ENCODE peak calls at places on chromosomes 11 and 22, in nine cellular contexts. P is fibroblast of villous mesenchyme, W is GOT3, G is Right ventricle myocardium superior, U is LoVo, Y is hepatic stellate cell, C is occipital lobe, T is AG10803, O is osteocyte. D is an unnamed sample.

GRCh38 chr22:35596821-35597220 is 20.3 kb downstream of the MB start:
- DNase-seq in T (no peak), W (no peak), U (no peak), C (no peak), O (no peak), G (peak; percentile 86), P (no peak), Y (no peak), D (no peak)

GRCh38 chr11:13883042-13883441 is 79.5 kb upstream of the SPON1 start:
- DNase-seq in U (no peak), Y (no peak), O (no peak), W (no peak), C (no peak), G (no peak), P (no peak), T (no peak), D (no peak)

GRCh38 chr22:44424131-44424711 is 73.8 kb downstream of the RTL6 start:
- DNase-seq in P (no peak), C (no peak), T (no peak), U (no peak), Y (no peak), W (no peak), G (no peak), O (no peak), D (no peak)

GRCh38 chr11:60915250-60915914 is 1.4 kb downstream of the TMEM109 start:
- DNase-seq in T (peak; percentile 65), Y (peak; percentile 78), O (no peak), P (peak; percentile 48), U (peak; percentile 67), C (no peak), G (peak; percentile 75), W (no peak), D (no peak)

GRCh38 chr11:121762820-121763219 is 310.1 kb upstream of the SORL1-AS1 start:
- DNase-seq in Y (peak; percentile 7), W (no peak), P (no peak), O (no peak), G (peak; percentile 53), U (no peak), T (peak; percentile 39), C (no peak), D (no peak)

GRCh38 chr22:33481550-33481949 is 423.4 kb upstream of the SYN3 start:
- DNase-seq in O (no peak), G (no peak), Y (no peak), U (no peak), P (no peak), W (no peak), T (no peak), C (no peak), D (no peak)

GRCh38 chr11:73729594-73730206 is 31.2 kb downstream of the RAB6A start:
- DNase-seq in P (no peak), C (no peak), G (no peak), O (no peak), T (no peak), W (no peak), Y (no peak), U (no peak), D (no peak)

GRCh38 chr11:133809525-133810178 is 35.7 kb downstream of the SPATA19 start:
- DNase-seq in G (no peak), C (no peak), O (peak; percentile 63), T (no peak), W (no peak), P (no peak), U (no peak), Y (no peak), D (no peak)

GRCh38 chr11:65915821-65916251 is 3.0 kb downstream of the C11orf68 start:
- DNase-seq in Y (peak; percentile 99), U (peak; percentile 94), O (peak; percentile 96), C (peak; percentile 70), W (peak; percentile 69), T (peak; percentile 98), P (peak; percentile 96), G (peak; percentile 80), D (peak; percentile 89)

GRCh38 chr11:108618529-108618928 is 25.0 kb upstream of the EXPH5 start:
- DNase-seq in G (no peak), C (no peak), O (no peak), U (no peak), W (no peak), T (peak; percentile 29), P (no peak), Y (no peak), D (no peak)

GRCh38 chr11:20770421-20770935 is 101.1 kb downstream of the NELL1 start:
- DNase-seq in Y (no peak), P (no peak), T (no peak), C (no peak), O (no peak), G (no peak), U (no peak), W (no peak), D (no peak)

GRCh38 chr11:65444314-65445051 is 21.9 kb downstream of the NEAT1 start:
- DNase-seq in Y (no peak), G (no peak), T (peak; percentile 18), U (no peak), O (no peak), P (peak; percentile 73), W (no peak), C (no peak), D (no peak)

GRCh38 chr22:32617271-32617670 is 142.7 kb downstream of the FBXO7 start:
- DNase-seq in W (no peak), C (no peak), P (peak; percentile 85), T (no peak), O (no peak), U (no peak), G (no peak), Y (no peak), D (peak; percentile 46)

GRCh38 chr11:35398881-35399280 is 20.5 kb downstream of the SLC1A2 start:
- DNase-seq in O (no peak), U (no peak), T (peak; percentile 63), G (no peak), Y (no peak), W (no peak), C (no peak), P (no peak), D (no peak)

GRCh38 chr11:134666273-134667174 is 254.5 kb upstream of the B3GAT1 start:
- DNase-seq in U (peak; percentile 7), O (peak; percentile 71), C (no peak), W (no peak), T (no peak), P (no peak), G (no peak), Y (no peak), D (no peak)

GRCh38 chr11:110435780-110436717 is 6.3 kb downstream of the FDX1 start:
- DNase-seq in C (no peak), Y (no peak), O (no peak), P (peak; percentile 28), W (no peak), T (peak; percentile 34), U (no peak), G (no peak), D (no peak)

GRCh38 chr22:35197071-35197470 is 60.2 kb upstream of the HMGXB4 start:
- DNase-seq in C (no peak), Y (no peak), P (no peak), U (no peak), T (no peak), O (no peak), W (no peak), G (no peak), D (no peak)